ENCODE peak calls at places on chromosomes 13 and 19, in five cellular contexts. B is AG08395, N is activated B cell treated with CpG ODN at 0.5 μM for 24 hours, F is NCI-H1105, J is lower lobe of right lung. Q is an unnamed sample.

GRCh38 chr13:70568571-70568970 is 460.3 kb upstream of the KLHL1 start:
- DNase-seq in F (peak), J (no peak), B (peak), N (no peak), Q (no peak)

GRCh38 chr19:4328243-4328990 is 10.2 kb downstream of the STAP2 start:
- DNase-seq in F (no peak), B (peak), J (peak), N (peak), Q (peak)

GRCh38 chr19:42989851-42990250 is 36.4 kb downstream of the PSG11 start:
- DNase-seq in N (no peak), J (no peak), B (no peak), F (peak), Q (no peak)

GRCh38 chr19:588758-589692 is 656 bp upstream of the HCN2 start:
- DNase-seq in F (peak), B (no peak), N (peak), J (no peak), Q (no peak)

GRCh38 chr19:1281270-1281894 is 4.3 kb upstream of the EFNA2 start:
- DNase-seq in F (no peak), N (no peak), J (no peak), B (no peak), Q (no peak)

GRCh38 chr13:23988546-23989122 is 91.3 kb upstream of the C1QTNF9B start:
- DNase-seq in J (no peak), N (no peak), B (no peak), F (no peak), Q (no peak)

GRCh38 chr19:15144046-15144646 is 36.9 kb downstream of the SYDE1 start:
- DNase-seq in F (no peak), J (no peak), N (no peak), B (no peak), Q (no peak)

GRCh38 chr19:17949956-17950309 is 17.0 kb upstream of the KCNN1 start:
- DNase-seq in F (no peak), N (no peak), J (no peak), B (no peak), Q (no peak)

GRCh38 chr13:23386533-23386932 is 47.0 kb downstream of the SACS start:
- DNase-seq in F (no peak), B (no peak), J (no peak), N (no peak), Q (no peak)

GRCh38 chr19:5968431-5969373 is 9.2 kb downstream of the RANBP3 start:
- DNase-seq in F (no peak), B (no peak), J (peak), N (no peak), Q (no peak)

GRCh38 chr13:32121316-32121715 is 89.7 kb downstream of the FRY start:
- DNase-seq in F (no peak), B (no peak), J (no peak), N (no peak), Q (no peak)

GRCh38 chr19:47363758-47364529 is 14.8 kb downstream of the DHX34 start:
- DNase-seq in B (no peak), F (no peak), N (no peak), J (no peak), Q (no peak)

GRCh38 chr19:20964798-20965197 is 41.7 kb downstream of the ZNF85 start:
- DNase-seq in J (no peak), F (no peak), B (no peak), N (no peak), Q (no peak)

GRCh38 chr13:50227356-50227755 is 212.1 kb downstream of the KCNRG start:
- DNase-seq in J (no peak), B (no peak), F (no peak), N (no peak), Q (no peak)

GRCh38 chr13:33487575-33488243 is 202.2 kb upstream of the STARD13 start:
- DNase-seq in N (no peak), B (peak), F (no peak), J (no peak), Q (no peak)

GRCh38 chr13:88086577-88086976 is 415.4 kb downstream of the SLITRK5 start:
- DNase-seq in F (no peak), N (no peak), B (peak), J (no peak), Q (no peak)

GRCh38 chr13:21361123-21361522 is 98.0 kb downstream of the ZDHHC20 start:
- DNase-seq in B (no peak), J (no peak), N (no peak), F (no peak), Q (no peak)

GRCh38 chr19:29540128-29540527 is 14.3 kb downstream of the VSTM2B start:
- DNase-seq in N (no peak), B (no peak), F (no peak), J (no peak), Q (peak)

GRCh38 chr19:52369463-52370340 is at the start of gene ZNF880:
- DNase-seq in J (peak), F (no peak), N (peak), B (peak), Q (peak)

GRCh38 chr19:46616631-46617322 is 8.1 kb downstream of the PTGIR start:
- DNase-seq in J (no peak), F (peak), B (peak), N (no peak), Q (no peak)

GRCh38 chr13:52615817-52616216 is 26.4 kb upstream of the HNRNPA1L2 start:
- DNase-seq in B (peak), F (no peak), J (no peak), N (no peak), Q (no peak)

GRCh38 chr13:98187155-98187726 is 10.2 kb upstream of the RNF113B start:
- DNase-seq in B (no peak), F (no peak), N (no peak), J (no peak), Q (no peak)

GRCh38 chr19:3548594-3548993 is 8.8 kb downstream of the MFSD12 start:
- DNase-seq in J (peak), N (no peak), B (no peak), F (no peak), Q (no peak)

GRCh38 chr19:19432732-19433131 is 27.3 kb downstream of the GATAD2A start:
- DNase-seq in N (no peak), J (no peak), B (no peak), F (no peak), Q (no peak)

GRCh38 chr19:41531438-41532311 is 44.3 kb upstream of the CEACAM21 start:
- DNase-seq in F (no peak), J (peak), B (peak), N (peak), Q (peak)

GRCh38 chr13:22837980-22838615 is 342.7 kb upstream of the SGCG start:
- DNase-seq in N (no peak), B (peak), F (no peak), J (no peak), Q (no peak)

GRCh38 chr19:32767951-32768679 is 48.5 kb downstream of the TDRD12 start:
- DNase-seq in F (no peak), B (no peak), N (no peak), J (no peak), Q (no peak)

GRCh38 chr13:99288069-99288468 is 19.1 kb downstream of the GPR183 start:
- DNase-seq in F (no peak), J (no peak), N (no peak), B (no peak), Q (no peak)

GRCh38 chr19:47253467-47253881 is 2.9 kb upstream of the CCDC9 start:
- DNase-seq in J (no peak), F (no peak), B (no peak), N (no peak), Q (no peak)

GRCh38 chr13:73201601-73202000 is 142.8 kb downstream of the KLF5 start:
- DNase-seq in N (no peak), B (no peak), J (no peak), F (no peak), Q (no peak)

GRCh38 chr19:3586124-3586626 is 897 bp downstream of the GIPC3 start:
- DNase-seq in F (no peak), N (peak), J (no peak), B (no peak), Q (no peak)

GRCh38 chr19:33453207-33453736 is 68.3 kb downstream of the PEPD start:
- DNase-seq in F (no peak), N (no peak), J (no peak), B (no peak), Q (no peak)

GRCh38 chr13:100789481-100789880 is 114.9 kb upstream of the TMTC4 start:
- DNase-seq in B (peak), N (no peak), J (peak), F (peak), Q (no peak)

GRCh38 chr19:14165986-14166385 is 29.6 kb upstream of the ASF1B start:
- DNase-seq in N (no peak), J (no peak), F (no peak), B (no peak), Q (no peak)